ENCODE peak calls at places on chromosomes 12 and 14, in nine cellular contexts. Y is EL; V is lower leg skin; Z is activated CD4-positive, CD25-positive, alpha-beta regulatory T cell; O is BE2C; A is hippocampal formation; K is epithelial cell of proximal tubule; P is fibroblast of lung; U is epithelial cell of esophagus. F is an unnamed sample.

GRCh38 chr14:97401714-97402113 is 604.5 kb downstream of the VRK1 start:
- DNase-seq in Y (no peak), Z (no peak), O (no peak), K (no peak), P (no peak), V (no peak), A (no peak), U (no peak), F (no peak)

GRCh38 chr14:68379510-68380303 is 413.2 kb downstream of the ZFP36L1 start:
- DNase-seq in Y (no peak), O (no peak), Z (no peak), P (no peak), A (no peak), U (no peak), K (no peak), V (no peak), F (no peak)

GRCh38 chr12:116066381-116067230 is 210.9 kb downstream of the MED13L start:
- DNase-seq in O (peak), V (no peak), K (no peak), A (no peak), P (peak), Y (peak), Z (peak), U (peak), F (no peak)

GRCh38 chr14:34781242-34781641 is 66.8 kb upstream of the CFL2 start:
- DNase-seq in U (peak), K (peak), P (peak), O (no peak), Y (peak), Z (no peak), V (peak), A (no peak), F (no peak)

GRCh38 chr12:100574262-100575074 is 984 bp downstream of the GAS2L3 start:
- DNase-seq in A (no peak), U (peak), P (peak), Z (no peak), V (no peak), O (peak), Y (peak), K (no peak), F (no peak)

GRCh38 chr14:52153939-52154338 is 85.1 kb upstream of the NID2 start:
- DNase-seq in O (no peak), A (no peak), Z (no peak), P (no peak), V (no peak), K (no peak), Y (no peak), U (no peak), F (no peak)

GRCh38 chr12:126362964-126363363 is 1297.7 kb downstream of the AACS start:
- DNase-seq in P (no peak), A (no peak), Y (no peak), Z (no peak), O (no peak), U (no peak), V (no peak), K (no peak), F (no peak)

GRCh38 chr12:27300251-27300650 is 32.4 kb upstream of the BMAL2 start:
- DNase-seq in V (no peak), K (no peak), P (no peak), Y (no peak), U (no peak), O (no peak), Z (no peak), A (no peak), F (no peak)

GRCh38 chr12:106753526-106753925 is 21.0 kb upstream of the RIC8B start:
- DNase-seq in Z (peak), A (no peak), K (no peak), U (peak), O (no peak), V (no peak), Y (no peak), P (no peak), F (no peak)

GRCh38 chr14:64465856-64466554 is 706 bp downstream of the AKAP5 start:
- DNase-seq in P (peak), Y (peak), Z (no peak), U (peak), V (no peak), A (no peak), K (no peak), O (peak), F (no peak)

GRCh38 chr12:89889051-89889450 is 180.4 kb upstream of the ATP2B1 start:
- DNase-seq in V (no peak), Z (no peak), K (no peak), A (no peak), P (peak), U (peak), Y (peak), O (no peak), F (no peak)

GRCh38 chr12:27530157-27530922 is 6.3 kb downstream of the PPFIBP1 start:
- DNase-seq in V (no peak), P (no peak), U (no peak), O (no peak), K (no peak), Z (no peak), Y (no peak), A (no peak), F (no peak)

GRCh38 chr12:125583071-125583470 is 517.8 kb downstream of the AACS start:
- DNase-seq in Z (no peak), A (no peak), P (no peak), V (no peak), O (no peak), K (no peak), U (no peak), Y (no peak), F (no peak)

GRCh38 chr12:96474206-96474605 is 15.2 kb upstream of the CFAP54 start:
- DNase-seq in K (no peak), V (no peak), P (no peak), Z (no peak), U (no peak), Y (no peak), A (no peak), O (no peak), F (no peak)

GRCh38 chr12:109734219-109735000 is 20.8 kb downstream of the FAM222A start:
- DNase-seq in O (peak), A (no peak), U (peak), P (no peak), V (no peak), K (no peak), Y (no peak), Z (no peak), F (no peak)

GRCh38 chr12:117494833-117495714 is 133.6 kb upstream of the NOS1 start:
- DNase-seq in U (no peak), P (no peak), Z (no peak), A (no peak), V (no peak), Y (no peak), K (no peak), O (no peak), F (no peak)

GRCh38 chr14:98704441-98704840 is 567.6 kb downstream of the BCL11B start:
- DNase-seq in K (no peak), A (no peak), V (no peak), O (no peak), Y (no peak), U (no peak), Z (no peak), P (no peak), F (no peak)

GRCh38 chr12:946656-947055 is 2.8 kb downstream of the RAD52 start:
- DNase-seq in Z (no peak), Y (peak), K (no peak), P (peak), V (no peak), A (no peak), U (peak), O (no peak), F (no peak)

GRCh38 chr14:89853976-89854693 is 100.4 kb downstream of the EFCAB11 start:
- DNase-seq in A (no peak), Z (no peak), O (no peak), V (no peak), Y (peak), P (no peak), U (no peak), K (no peak), F (no peak)

GRCh38 chr14:76322594-76323220 is 53.2 kb upstream of the ESRRB start:
- DNase-seq in U (no peak), A (no peak), O (no peak), Z (no peak), P (no peak), V (no peak), K (no peak), Y (no peak), F (no peak)

GRCh38 chr12:11553871-11554533 is 95.5 kb upstream of the ETV6 start:
- DNase-seq in A (peak), V (peak), K (no peak), O (peak), Z (no peak), U (peak), P (peak), Y (peak), F (peak)

GRCh38 chr12:80596509-80596908 is 110.9 kb upstream of the MYF6 start:
- DNase-seq in O (no peak), Z (no peak), A (no peak), P (no peak), V (no peak), U (no peak), Y (no peak), K (no peak), F (no peak)

GRCh38 chr12:92147491-92147890 is 1.8 kb upstream of the BTG1 start:
- DNase-seq in O (no peak), P (peak), V (no peak), Z (no peak), U (peak), K (no peak), A (no peak), Y (no peak), F (no peak)

GRCh38 chr14:88590173-88590572 is 27.3 kb downstream of the ZC3H14 start:
- DNase-seq in K (no peak), Z (no peak), P (peak), V (no peak), Y (peak), O (no peak), U (no peak), A (no peak), F (no peak)

GRCh38 chr12:132196038-132196872 is 52.0 kb downstream of the NOC4L start:
- DNase-seq in P (no peak), O (no peak), A (no peak), V (no peak), K (no peak), Y (no peak), U (no peak), Z (no peak), F (no peak)

GRCh38 chr14:64191756-64192155 is 102.4 kb downstream of the ESR2 start:
- DNase-seq in P (peak), O (no peak), U (peak), Z (no peak), K (peak), A (no peak), V (no peak), Y (peak), F (no peak)

GRCh38 chr12:120104924-120105323 is 11.6 kb downstream of the RAB35 start:
- DNase-seq in Z (no peak), V (no peak), A (no peak), Y (no peak), K (no peak), O (no peak), P (no peak), U (no peak), F (no peak)

GRCh38 chr12:109710279-109710746 is 3.3 kb upstream of the FAM222A start:
- DNase-seq in V (no peak), K (no peak), O (no peak), Y (no peak), A (no peak), Z (no peak), U (no peak), P (no peak), F (no peak)

GRCh38 chr12:131133015-131133905 is 179.6 kb downstream of the ADGRD1 start:
- DNase-seq in P (no peak), O (no peak), K (no peak), A (no peak), V (peak), U (no peak), Z (no peak), Y (no peak), F (no peak)

GRCh38 chr12:73935817-73936216 is 601.8 kb upstream of the ATXN7L3B start:
- DNase-seq in A (no peak), U (peak), Z (no peak), P (no peak), O (no peak), K (no peak), Y (no peak), V (no peak), F (no peak)

GRCh38 chr14:46490150-46490769 is 161.3 kb downstream of the RPL10L start:
- DNase-seq in U (peak), A (no peak), Y (no peak), P (no peak), Z (no peak), V (no peak), K (peak), O (peak), F (no peak)

GRCh38 chr12:116015525-116015924 is 262.0 kb downstream of the MED13L start:
- DNase-seq in K (no peak), V (no peak), Y (peak), Z (no peak), O (no peak), P (peak), A (no peak), U (peak), F (no peak)

GRCh38 chr12:44774815-44775411 is 101.2 kb downstream of the NELL2 start:
- DNase-seq in V (no peak), Y (peak), A (no peak), K (no peak), U (peak), O (peak), Z (peak), P (no peak), F (no peak)

GRCh38 chr12:130508847-130509246 is 171.2 kb downstream of the PIWIL1 start:
- DNase-seq in O (no peak), P (no peak), V (no peak), Z (no peak), U (no peak), A (no peak), K (no peak), Y (no peak), F (no peak)

GRCh38 chr14:103136388-103137271 is 13.4 kb downstream of the TNFAIP2 start:
- DNase-seq in Z (no peak), O (no peak), V (no peak), K (no peak), U (peak), Y (peak), P (peak), A (no peak), F (no peak)

F was measured in NCI-H1930.